ENCODE peak calls at places on chromosomes 2 and 18, in six cellular contexts. H, A, L, M, O and E are unnamed samples.

GRCh38 chr18:21742323-21742687 is 1.7 kb downstream of the MIB1 start:
- DNase-seq in A (no peak), O (no peak), M (no peak), H (no peak), L (no peak), E (no peak)

GRCh38 chr2:151083864-151084263 is 177.8 kb downstream of the RBM43 start:
- DNase-seq in L (no peak), M (no peak), H (no peak), A (no peak), O (no peak), E (no peak)

GRCh38 chr2:85377083-85377482 is 22.5 kb downstream of the ELMOD3 start:
- DNase-seq in H (no peak), O (no peak), A (no peak), L (no peak), M (no peak), E (no peak)

GRCh38 chr18:23088343-23088742 is 46.9 kb upstream of the CABLES1 start:
- DNase-seq in M (no peak), O (no peak), L (no peak), A (no peak), H (no peak), E (no peak)

GRCh38 chr2:197827618-197828017 is 23.2 kb downstream of the PLCL1 start:
- DNase-seq in A (no peak), M (no peak), L (no peak), O (no peak), H (no peak), E (no peak)

GRCh38 chr2:80560298-80560697 is 255.7 kb upstream of the LRRTM1 start:
- DNase-seq in A (no peak), L (no peak), O (no peak), M (no peak), H (no peak), E (no peak)

GRCh38 chr2:150234787-150235512 is 252.5 kb downstream of the RND3 start:
- DNase-seq in M (no peak), H (no peak), L (no peak), A (no peak), O (no peak), E (no peak)

GRCh38 chr2:144464730-144465129 is 55.2 kb downstream of the ZEB2 start:
- DNase-seq in O (no peak), H (no peak), M (no peak), L (no peak), A (no peak), E (no peak)

GRCh38 chr18:22523481-22523880 is 105.8 kb upstream of the CTAGE1 start:
- DNase-seq in O (no peak), L (no peak), H (no peak), M (no peak), A (no peak), E (no peak)

GRCh38 chr2:231597627-231598026 is 5.0 kb downstream of the TEX44 start:
- DNase-seq in H (no peak), O (no peak), A (no peak), M (no peak), L (no peak), E (no peak)

GRCh38 chr18:46386788-46387187 is 270.2 kb downstream of the LOXHD1 start:
- DNase-seq in L (no peak), M (no peak), H (no peak), O (no peak), A (no peak), E (no peak)

GRCh38 chr2:71100195-71100964 is 29.6 kb downstream of the MCEE start:
- DNase-seq in O (peak; percentile 2), M (peak; percentile 34), H (peak; percentile 57), A (peak; percentile 82), L (peak; percentile 79), E (peak; percentile 74)

GRCh38 chr2:1548910-1549673 is 135.8 kb downstream of the TPO start:
- DNase-seq in O (no peak), H (no peak), A (no peak), M (no peak), L (no peak), E (no peak)

GRCh38 chr2:218839893-218840292 is 8.3 kb upstream of the PRKAG3 start:
- DNase-seq in O (no peak), L (no peak), M (no peak), H (no peak), A (no peak), E (no peak)

GRCh38 chr2:40220177-40220925 is 231.5 kb downstream of the SLC8A1 start:
- DNase-seq in A (no peak), L (no peak), H (no peak), M (no peak), O (no peak), E (no peak)

GRCh38 chr2:100703213-100703612 is 116.7 kb upstream of the NPAS2 start:
- DNase-seq in H (no peak), O (no peak), A (no peak), M (no peak), L (no peak), E (no peak)

GRCh38 chr2:46134531-46135229 is 162.5 kb upstream of the EPAS1 start:
- DNase-seq in L (no peak), M (no peak), O (no peak), A (peak; percentile 15), H (no peak), E (no peak)

GRCh38 chr2:3610415-3610814 is 15.5 kb downstream of the COLEC11 start:
- DNase-seq in A (no peak), O (no peak), H (no peak), M (no peak), L (no peak), E (no peak)

GRCh38 chr2:199488772-199489400 is 31.1 kb upstream of the SATB2 start:
- DNase-seq in H (peak; percentile 54), L (peak; percentile 59), O (no peak), M (no peak), A (peak; percentile 69), E (peak; percentile 49)

GRCh38 chr2:182018218-182018617 is 32.6 kb downstream of the PPP1R1C start:
- DNase-seq in A (no peak), M (no peak), L (no peak), O (no peak), H (no peak), E (no peak)

GRCh38 chr2:235458839-235459273 is 35.0 kb upstream of the AGAP1 start:
- DNase-seq in L (no peak), O (no peak), H (peak; percentile 55), A (no peak), M (no peak), E (peak; percentile 39)

GRCh38 chr2:241970711-241971110 is 101.2 kb downstream of the RTP5 start:
- DNase-seq in A (no peak), M (no peak), L (no peak), O (no peak), H (no peak), E (no peak)

GRCh38 chr2:98465456-98466201 is 21.0 kb downstream of the INPP4A start:
- DNase-seq in A (peak; percentile 70), O (peak; percentile 91), H (no peak), L (peak; percentile 83), M (no peak), E (no peak)

GRCh38 chr2:12896283-12897014 is 179.7 kb downstream of the TRIB2 start:
- DNase-seq in L (no peak), H (no peak), M (no peak), O (no peak), A (no peak), E (no peak)

GRCh38 chr2:12106440-12107080 is 360.1 kb downstream of the LPIN1 start:
- DNase-seq in H (no peak), A (peak; percentile 92), O (no peak), M (no peak), L (peak; percentile 21), E (peak; percentile 63)

GRCh38 chr18:43830905-43831304 is 553.6 kb upstream of the SYT4 start:
- DNase-seq in H (no peak), L (no peak), M (no peak), O (no peak), A (no peak), E (no peak)

GRCh38 chr18:47263828-47264314 is 12.4 kb upstream of the SKOR2 start:
- DNase-seq in O (no peak), H (no peak), A (no peak), M (no peak), L (peak; percentile 49), E (no peak)

GRCh38 chr2:70258532-70258875 is 567 bp downstream of the PCYOX1 start:
- DNase-seq in L (peak; percentile 56), O (no peak), H (peak; percentile 41), A (peak; percentile 24), M (no peak), E (peak; percentile 34)

GRCh38 chr2:179536185-179536584 is 271.6 kb upstream of the SESTD1 start:
- DNase-seq in A (no peak), H (no peak), O (no peak), L (no peak), M (no peak), E (no peak)

GRCh38 chr2:64525323-64525625 is 1.1 kb downstream of the AFTPH start:
- DNase-seq in M (no peak), L (no peak), A (peak; percentile 18), O (no peak), H (peak; percentile 28), E (no peak)

GRCh38 chr18:43396266-43396665 is 119.0 kb upstream of the SYT4 start:
- DNase-seq in A (no peak), L (peak; percentile 10), H (no peak), O (no peak), M (no peak), E (peak; percentile 5)

GRCh38 chr2:20576598-20577115 is 74.2 kb downstream of the HS1BP3 start:
- DNase-seq in M (no peak), O (peak; percentile 77), A (no peak), H (no peak), L (no peak), E (no peak)

GRCh38 chr2:85504434-85505261 is 34.3 kb upstream of the MAT2A start:
- DNase-seq in H (no peak), O (no peak), A (no peak), L (peak; percentile 71), M (no peak), E (peak; percentile 75)

GRCh38 chr2:46803551-46803885 is 112.1 kb downstream of the MCFD2 start:
- DNase-seq in L (no peak), O (no peak), M (no peak), H (no peak), A (no peak), E (no peak)

GRCh38 chr2:172995323-172996244 is 80.1 kb upstream of the MAP3K20 start:
- DNase-seq in L (no peak), M (no peak), O (no peak), A (no peak), H (peak; percentile 86), E (peak; percentile 51)

GRCh38 chr2:156157670-156158069 is 174.9 kb downstream of the NR4A2 start:
- DNase-seq in H (no peak), A (no peak), L (no peak), M (no peak), O (no peak), E (no peak)
- TF ChIP-seq RAD21 in H (no peak), A (peak; percentile 40), L (no peak), M (peak; percentile 26), O (peak; percentile 46), E (no peak)

GRCh38 chr2:164852086-164852485 is 10.5 kb upstream of the COBLL1 start:
- DNase-seq in M (no peak), L (no peak), A (no peak), O (no peak), H (no peak), E (no peak)
- TF ChIP-seq CHD2 in M (no peak), L (no peak), A (no peak), O (no peak), H (no peak), E (no peak)

GRCh38 chr18:39842042-39842791 is 2112.8 kb upstream of the PIK3C3 start:
- DNase-seq in L (peak; percentile 39), H (no peak), O (no peak), A (no peak), M (no peak), E (no peak)
- TF ChIP-seq RAD21 in L (no peak), H (no peak), O (no peak), A (no peak), M (no peak), E (no peak)

GRCh38 chr18:58776084-58776483 is 88.6 kb upstream of the ZNF532 start:
- DNase-seq in L (no peak), M (no peak), O (no peak), H (no peak), A (no peak), E (no peak)
- TF ChIP-seq CHD2 in L (no peak), M (no peak), O (no peak), H (no peak), A (no peak), E (no peak)